ENCODE peak calls at places on chromosomes 6 and 20, in four cellular contexts. B, A, T and Q are unnamed samples.

GRCh38 chr6:146651482-146651863 is 52.7 kb downstream of the ADGB start:
- DNase-seq in B (no peak), A (no peak), T (no peak), Q (no peak)

GRCh38 chr6:154613137-154613676 is 102.7 kb upstream of the CNKSR3 start:
- DNase-seq in B (no peak), A (peak; percentile 52), T (peak; percentile 79), Q (no peak)

GRCh38 chr6:92274588-92274987 is 1144.8 kb downstream of the EPHA7 start:
- DNase-seq in A (no peak), B (no peak), T (no peak), Q (no peak)

GRCh38 chr6:129029778-129030177 is 146.8 kb downstream of the LAMA2 start:
- DNase-seq in B (no peak), T (no peak), A (no peak), Q (no peak)

GRCh38 chr6:17585766-17586502 is 14.2 kb upstream of the FAM8A1 start:
- DNase-seq in A (no peak), B (no peak), T (no peak), Q (no peak)

GRCh38 chr6:6790891-6791290 is 202.4 kb downstream of the LY86 start:
- DNase-seq in T (peak; percentile 15), A (no peak), B (no peak), Q (no peak)

GRCh38 chr6:104711371-104711770 is 148.3 kb downstream of the HACE1 start:
- DNase-seq in A (no peak), T (peak; percentile 51), B (no peak), Q (no peak)

GRCh38 chr6:1381397-1382330 is 7.7 kb upstream of the FOXF2 start:
- DNase-seq in T (no peak), A (no peak), B (no peak), Q (no peak)

GRCh38 chr6:52352239-52353008 is 9.5 kb upstream of the PAQR8 start:
- DNase-seq in T (peak; percentile 98), B (peak; percentile 39), A (no peak), Q (no peak)

GRCh38 chr20:48958743-48959142 is 37.2 kb downstream of the ARFGEF2 start:
- DNase-seq in A (no peak), T (no peak), B (no peak), Q (no peak)

GRCh38 chr6:52514514-52514913 is 62.3 kb downstream of the TRAM2 start:
- DNase-seq in B (peak; percentile 37), T (peak; percentile 81), A (peak; percentile 80), Q (no peak)

GRCh38 chr6:45420083-45420908 is 42.6 kb upstream of the SUPT3H start:
- DNase-seq in B (no peak), A (no peak), T (peak; percentile 64), Q (no peak)

GRCh38 chr20:33945391-33946079 is 48.2 kb upstream of the RALY start:
- DNase-seq in T (peak; percentile 93), A (no peak), B (no peak), Q (no peak)

GRCh38 chr6:19415605-19416326 is 421.4 kb upstream of the ID4 start:
- DNase-seq in B (no peak), T (peak; percentile 53), A (no peak), Q (no peak)

GRCh38 chr20:47353224-47353696 is 3.2 kb downstream of the ZMYND8 start:
- DNase-seq in T (no peak), B (no peak), A (no peak), Q (no peak)

GRCh38 chr6:148818939-148819575 is 72.2 kb downstream of the UST start:
- DNase-seq in T (no peak), B (no peak), A (no peak), Q (no peak)

GRCh38 chr6:127129281-127129680 is 10.8 kb downstream of the RSPO3 start:
- DNase-seq in B (no peak), A (peak; percentile 68), T (no peak), Q (no peak)

GRCh38 chr6:69019832-69020231 is 384.8 kb downstream of the ADGRB3 start:
- DNase-seq in A (no peak), T (peak; percentile 20), B (no peak), Q (no peak)

GRCh38 chr6:155040946-155041345 is 45.8 kb downstream of the TIAM2 start:
- DNase-seq in B (no peak), T (no peak), A (no peak), Q (no peak)

GRCh38 chr6:100573169-100573568 is 108.4 kb upstream of the SIM1 start:
- DNase-seq in B (no peak), A (no peak), T (peak; percentile 65), Q (no peak)

GRCh38 chr6:13528777-13529343 is 41.5 kb upstream of the GFOD1 start:
- DNase-seq in A (no peak), T (no peak), B (no peak), Q (no peak)

GRCh38 chr6:51299649-51300380 is 481.1 kb downstream of the TFAP2B start:
- DNase-seq in A (no peak), T (no peak), B (no peak), Q (no peak)

GRCh38 chr6:44737829-44738528 is 350.5 kb downstream of the CDC5L start:
- DNase-seq in T (no peak), B (no peak), A (no peak), Q (no peak)

GRCh38 chr6:13611715-13612114 is 3.4 kb upstream of the NOL7 start:
- DNase-seq in T (no peak), A (no peak), B (no peak), Q (no peak)

GRCh38 chr6:133958782-133959181 is 5.8 kb downstream of the TBPL1 start:
- DNase-seq in B (no peak), T (no peak), A (no peak), Q (no peak)

GRCh38 chr6:133959667-133960368 is 6.8 kb downstream of the TBPL1 start:
- DNase-seq in B (no peak), T (no peak), A (no peak), Q (no peak)

GRCh38 chr6:133964052-133964451 is 11.0 kb downstream of the TBPL1 start:
- DNase-seq in T (peak; percentile 97), A (no peak), B (no peak), Q (no peak)

GRCh38 chr6:133964702-133965101 is 11.7 kb downstream of the TBPL1 start:
- DNase-seq in A (no peak), T (no peak), B (no peak), Q (no peak)

GRCh38 chr6:133961831-133962230 is 8.8 kb downstream of the TBPL1 start:
- DNase-seq in T (no peak), B (no peak), A (no peak), Q (no peak)
- TF ChIP-seq POLR2A in T (no peak), B (no peak), A (no peak), Q (no peak)

GRCh38 chr6:22906091-22906549 is 336.8 kb downstream of the HDGFL1 start:
- DNase-seq in A (no peak), B (no peak), T (no peak), Q (no peak)
- TF ChIP-seq CTCF in A (peak; percentile 29), B (peak; percentile 6), T (peak; percentile 40), Q (no peak)

DNA sequence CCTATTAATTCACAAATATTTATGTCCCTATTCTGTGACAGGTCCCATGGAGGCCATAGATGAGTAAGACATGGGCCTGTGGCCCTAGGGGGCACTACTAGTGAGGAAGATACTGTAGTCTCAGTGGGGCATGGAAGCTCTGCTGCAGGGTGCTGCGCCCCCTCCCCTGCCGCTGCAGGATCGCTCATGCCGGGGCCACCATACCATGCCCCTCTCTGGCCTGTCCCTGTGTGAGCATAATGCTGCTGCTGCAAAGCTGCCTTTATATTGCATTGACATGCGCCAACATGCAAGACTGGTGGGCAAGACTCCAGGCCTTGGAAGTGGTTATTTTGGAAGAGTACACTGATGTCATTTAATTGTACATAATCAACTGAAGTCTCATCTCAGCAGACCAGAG is 60.0 kb downstream of the TOX2 start:
- DNase-seq in T (no peak), B (no peak), A (no peak), Q (no peak)
- TF ChIP-seq POLR2A in T (no peak), B (no peak), A (no peak), Q (no peak)

GRCh38 chr6:108945686-108946158 is 97.5 kb downstream of the ARMC2 start:
- DNase-seq in B (peak; percentile 94), T (no peak), A (peak; percentile 75), Q (no peak)

GRCh38 chr6:108944058-108944457 is 95.8 kb downstream of the ARMC2 start:
- DNase-seq in T (no peak), A (no peak), B (no peak), Q (no peak)

GRCh38 chr6:108942556-108943492 is 94.6 kb downstream of the ARMC2 start:
- DNase-seq in B (no peak), A (no peak), T (no peak), Q (no peak)

GRCh38 chr6:108946695-108947094 is 98.5 kb downstream of the ARMC2 start:
- DNase-seq in A (peak; percentile 50), T (peak; percentile 34), B (no peak), Q (no peak)

DNA sequence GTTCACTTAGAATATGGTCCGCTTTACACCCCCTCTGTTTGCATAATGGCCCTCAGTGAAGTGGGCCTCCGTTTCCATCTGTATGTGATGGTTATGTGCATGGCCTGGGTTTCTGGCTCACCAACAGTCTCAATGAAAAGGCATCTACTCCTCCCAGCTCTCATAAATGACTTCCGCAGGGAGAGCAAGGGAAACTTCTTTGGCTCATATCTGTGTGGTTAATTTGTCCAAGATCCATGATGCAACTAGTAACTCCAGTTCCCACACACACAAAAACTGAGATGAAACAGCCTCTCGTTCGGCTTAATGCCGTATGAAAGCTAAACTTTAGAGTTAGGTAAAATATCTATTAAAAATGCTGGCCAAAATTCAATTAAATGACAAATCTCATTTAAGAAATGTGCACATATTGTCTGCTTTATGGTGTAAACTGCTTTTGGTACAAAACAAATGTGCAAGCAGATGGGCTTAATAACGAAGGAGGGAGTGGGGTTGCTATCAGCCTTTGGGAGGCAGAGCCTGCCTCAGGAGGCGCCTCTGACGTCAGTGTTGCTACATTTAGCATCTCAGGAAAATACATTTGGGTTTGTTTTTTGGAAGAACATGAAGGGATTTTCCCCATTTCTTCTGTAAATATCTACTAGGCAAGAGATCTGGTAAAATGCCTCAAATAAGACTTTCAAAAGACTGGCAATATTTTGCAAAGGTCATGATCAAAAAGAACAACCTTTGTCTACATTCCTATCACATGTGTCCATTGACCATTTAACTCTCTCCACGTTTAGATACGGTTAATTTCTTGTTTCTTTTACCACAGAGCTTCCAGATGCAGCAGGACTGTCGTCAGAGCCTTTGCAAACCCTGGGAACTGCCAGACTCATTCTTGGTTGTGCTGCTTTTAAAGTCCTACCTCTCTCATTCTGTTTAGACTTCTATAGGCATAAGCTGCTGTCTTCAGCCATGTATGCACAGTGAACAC is 96.8 kb downstream of the ARMC2 start:
- DNase-seq in B (peak; percentile 40), A (peak; percentile 89), T (peak; percentile 93), Q (no peak)
- TF ChIP-seq CTCF in B (no peak), A (no peak), T (no peak), Q (no peak)

GRCh38 chr6:28335564-28336283 is at the start of gene ZSCAN31:
- DNase-seq in A (peak; percentile 99), T (peak; percentile 99), B (peak; percentile 99), Q (peak; percentile 64)
- TF ChIP-seq POLR2A in A (peak; percentile 60), T (peak; percentile 99), B (peak; percentile 93), Q (no peak)

GRCh38 chr6:117482240-117483003 is at the start of gene DCBLD1:
- DNase-seq in A (peak; percentile 60), T (peak; percentile 70), B (peak; percentile 79), Q (peak; percentile 14)
- TF ChIP-seq CTCF in A (no peak), T (peak; percentile 4), B (no peak), Q (peak; percentile 3)